ENCODE peak calls at places on chromosomes 11 and 22, in five cellular contexts. Q is glutamatergic neuron, I is hepatocyte, Z is mucosa of descending colon, S is cardiac fibroblast. F is an unnamed sample.

GRCh38 chr11:2306971-2307732 is 5.3 kb downstream of the TSPAN32 start:
- DNase-seq in Q (no peak), I (no peak), Z (no peak), S (peak), F (no peak)

GRCh38 chr11:102794382-102794781 is 3.6 kb downstream of the MMP1 start:
- DNase-seq in Q (no peak), I (peak), Z (no peak), S (peak), F (peak)

GRCh38 chr22:38452373-38453064 is 2.5 kb downstream of the KCNJ4 start:
- DNase-seq in Q (peak), I (no peak), Z (no peak), S (no peak), F (no peak)

GRCh38 chr22:30861688-30862552 is 106.7 kb downstream of the MORC2 start:
- DNase-seq in Q (no peak), I (peak), Z (no peak), S (no peak), F (no peak)

GRCh38 chr22:24772493-24773220 is 1.9 kb downstream of the PIWIL3 start:
- DNase-seq in Q (peak), I (peak), Z (no peak), S (peak), F (peak)

GRCh38 chr11:10310301-10310841 is 5.5 kb downstream of the ADM start:
- DNase-seq in Q (no peak), I (no peak), Z (no peak), S (peak), F (no peak)

GRCh38 chr11:116786966-116787365 is 857 bp downstream of the ZPR1 start:
- DNase-seq in Q (no peak), I (no peak), Z (no peak), S (no peak), F (no peak)

GRCh38 chr11:130420478-130421198 is 7.8 kb downstream of the ADAMTS8 start:
- DNase-seq in Q (no peak), I (no peak), Z (no peak), S (no peak), F (no peak)

GRCh38 chr11:58832246-58832645 is 12.3 kb downstream of the GLYATL2 start:
- DNase-seq in Q (no peak), I (peak), Z (no peak), S (no peak), F (no peak)

GRCh38 chr11:6734616-6735015 is 37.2 kb downstream of the OR2AG2 start:
- DNase-seq in Q (no peak), I (no peak), Z (no peak), S (no peak), F (no peak)

GRCh38 chr22:47153854-47154542 is 391.5 kb downstream of the TBC1D22A start:
- DNase-seq in Q (no peak), I (no peak), Z (no peak), S (no peak), F (no peak)

GRCh38 chr22:42111798-42112197 is 18.8 kb downstream of the CYP2D6 start:
- DNase-seq in Q (no peak), I (no peak), Z (no peak), S (no peak), F (no peak)

GRCh38 chr22:42114721-42115120 is 15.9 kb downstream of the CYP2D6 start:
- DNase-seq in Q (no peak), I (peak), Z (no peak), S (peak), F (no peak)

GRCh38 chr22:42116848-42117424 is 13.7 kb downstream of the CYP2D6 start:
- DNase-seq in Q (no peak), I (peak), Z (peak), S (peak), F (no peak)
- TF ChIP-seq CTCF in Q (no peak), I (peak), Z (no peak), S (no peak), F (no peak)

GRCh38 chr11:35170503-35170902 is 31.5 kb downstream of the CD44 start:
- DNase-seq in Q (no peak), I (no peak), Z (no peak), S (no peak), F (no peak)

GRCh38 chr11:35168606-35169200 is 29.7 kb downstream of the CD44 start:
- DNase-seq in Q (no peak), I (no peak), Z (no peak), S (no peak), F (no peak)

GRCh38 chr11:35171226-35171625 is 32.3 kb downstream of the CD44 start:
- DNase-seq in Q (no peak), I (no peak), Z (no peak), S (no peak), F (no peak)

GRCh38 chr11:35167451-35167954 is 28.5 kb downstream of the CD44 start:
- DNase-seq in Q (no peak), I (no peak), Z (no peak), S (peak), F (no peak)

DNA sequence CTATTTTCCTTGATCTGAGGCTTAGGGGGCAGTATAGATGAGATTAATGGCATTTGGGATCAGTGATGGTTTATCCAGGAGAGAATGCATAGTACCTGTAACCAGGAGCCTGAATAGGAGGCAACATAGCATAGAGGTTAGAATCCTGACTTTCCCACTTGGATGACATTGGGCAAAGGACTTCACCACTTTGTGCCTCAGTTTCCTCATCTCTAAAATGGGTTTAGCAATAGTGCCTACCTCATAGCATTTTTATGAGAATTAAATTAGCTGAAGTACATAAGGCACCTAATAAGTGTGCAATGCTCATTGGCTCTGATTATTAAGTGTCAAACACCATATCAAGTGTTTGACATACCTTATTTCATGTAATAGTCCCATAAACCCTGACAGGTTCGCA is 30.8 kb downstream of the CD44 start:
- DNase-seq in Q (no peak), I (no peak), Z (no peak), S (no peak), F (no peak)
- TF ChIP-seq CTCF in Q (no peak), I (no peak), Z (no peak), S (no peak), F (no peak)

GRCh38 chr22:42273855-42274451 is 3.5 kb upstream of the TCF20 start:
- DNase-seq in Q (peak), I (no peak), Z (no peak), S (no peak), F (no peak)
- TF ChIP-seq CTCF in Q (no peak), I (no peak), Z (no peak), S (no peak), F (no peak)

GRCh38 chr11:68954970-68955958 is 25.5 kb downstream of the MRGPRD start:
- DNase-seq in Q (no peak), I (peak), Z (peak), S (peak), F (peak)

GRCh38 chr11:68956547-68957254 is 24.1 kb downstream of the MRGPRD start:
- DNase-seq in Q (no peak), I (no peak), Z (no peak), S (no peak), F (no peak)

GRCh38 chr11:68958211-68958610 is 22.6 kb downstream of the MRGPRD start:
- DNase-seq in Q (no peak), I (no peak), Z (no peak), S (no peak), F (no peak)

GRCh38 chr11:68959465-68960298 is 21.1 kb downstream of the MRGPRD start:
- DNase-seq in Q (peak), I (no peak), Z (no peak), S (no peak), F (no peak)

DNA sequence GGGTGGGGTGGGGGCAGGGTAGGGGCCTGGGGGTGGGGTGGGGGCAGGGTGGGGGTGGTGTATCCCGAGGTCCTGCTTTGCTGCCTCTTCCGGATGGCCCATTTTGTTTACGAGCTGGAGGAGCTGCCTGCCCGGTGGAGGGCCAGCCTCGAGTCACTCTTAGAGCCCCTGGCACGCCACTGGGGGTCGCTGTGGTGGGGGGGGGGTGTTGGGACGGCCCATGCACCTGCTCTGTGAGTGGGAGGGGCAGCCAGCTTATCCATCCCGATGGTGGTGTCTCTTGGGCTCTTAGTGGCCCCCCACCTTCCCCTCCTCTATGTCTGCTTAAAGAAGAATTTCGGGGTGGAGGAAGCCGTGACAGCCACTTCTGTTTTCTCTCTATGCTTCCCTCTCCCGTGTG is 24.6 kb downstream of the MRGPRD start:
- DNase-seq in Q (peak), I (no peak), Z (peak), S (no peak), F (no peak)
- TF ChIP-seq CTCF in Q (no peak), I (peak), Z (no peak), S (peak), F (no peak)

DNA sequence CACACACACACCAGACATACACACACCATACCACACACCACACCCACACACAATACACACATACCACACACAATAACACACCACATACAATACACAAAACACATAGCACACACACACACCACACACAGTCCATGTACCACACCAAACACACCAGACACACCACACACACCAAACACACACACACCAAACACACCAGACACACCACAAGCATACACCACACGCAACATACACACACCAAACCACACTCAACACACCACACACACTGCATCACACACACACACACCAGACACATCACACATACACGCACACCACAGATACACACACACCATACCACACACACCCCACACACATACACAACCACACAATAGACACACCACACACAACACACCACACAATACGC is 54.8 kb downstream of the IGSF9B start:
- DNase-seq in Q (no peak), I (no peak), Z (no peak), S (no peak), F (no peak)
- TF ChIP-seq CTCF in Q (no peak), I (no peak), Z (no peak), S (no peak), F (no peak)

GRCh38 chr22:45735273-45735672 is 63.6 kb downstream of the ATXN10 start:
- DNase-seq in Q (no peak), I (no peak), Z (no peak), S (no peak), F (no peak)

GRCh38 chr22:45731041-45731797 is 59.6 kb downstream of the ATXN10 start:
- DNase-seq in Q (no peak), I (no peak), Z (no peak), S (peak), F (no peak)

GRCh38 chr22:45726081-45726480 is 54.4 kb downstream of the ATXN10 start:
- DNase-seq in Q (no peak), I (no peak), Z (no peak), S (no peak), F (no peak)

DNA sequence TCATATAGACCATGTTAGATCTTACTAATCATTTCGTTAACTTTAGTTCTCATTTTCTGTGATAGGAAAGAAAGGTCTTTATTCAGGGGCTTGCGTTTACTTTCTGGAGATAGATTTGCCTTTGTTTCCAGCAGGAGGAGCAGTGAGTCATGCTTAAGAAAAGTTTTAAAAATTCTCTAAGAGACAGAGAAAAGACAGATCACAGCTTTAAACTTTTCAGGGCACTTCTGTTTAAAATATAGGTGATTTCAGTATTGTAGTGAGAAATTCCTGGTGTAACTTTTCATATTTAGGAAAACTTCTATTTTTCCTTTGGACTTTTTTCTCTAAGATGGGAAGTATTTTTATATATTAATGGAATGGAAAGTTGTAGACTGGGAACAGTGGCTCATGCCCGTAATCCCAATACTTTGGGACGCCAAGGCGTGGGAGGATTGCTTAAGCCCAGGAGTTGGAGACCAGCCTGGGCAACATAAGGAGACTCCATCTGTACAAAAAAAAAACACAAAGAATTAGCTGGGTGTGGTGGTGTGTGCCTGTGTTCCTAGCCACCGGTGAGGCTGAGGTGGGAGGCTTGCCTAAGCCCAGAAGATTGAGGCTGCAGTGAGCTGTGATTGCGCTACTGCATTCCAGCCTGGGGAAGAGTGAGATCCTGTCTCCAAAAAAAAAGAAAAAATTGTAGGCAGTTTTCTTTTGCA is 60.3 kb downstream of the ATXN10 start:
- DNase-seq in Q (no peak), I (peak), Z (no peak), S (peak), F (no peak)
- TF ChIP-seq CTCF in Q (no peak), I (peak), Z (no peak), S (peak), F (peak)

F was measured in Calu3.